ENCODE peak calls at places on chromosomes 16 and 17, in seven cellular contexts. One of them, this sample, is unnamed.

GRCh38 chr17:75209061-75209460 is 3.6 kb downstream of the NUP85 start:
- DNase-seq in ELR: no peak
- DNase-seq in nucleus accumbens: no peak
- DNase-seq in HFFc6: no peak
- DNase-seq in stimulated activated CD4-positive, alpha-beta T cell treated with anti-CD3 and anti-CD28 coated beads, TNF-alpha, amount 100 ng/mL, for 1 hour: no peak
- DNase-seq in T47D: no peak
- DNase-seq in mesenteric fat pad: no peak
- DNase-seq in this sample: no peak

GRCh38 chr16:65509172-65509571 is 387.3 kb upstream of the CDH11 start:
- DNase-seq in stimulated activated CD4-positive, alpha-beta T cell treated with anti-CD3 and anti-CD28 coated beads, TNF-alpha, amount 100 ng/mL, for 1 hour: no peak
- DNase-seq in T47D: no peak
- DNase-seq in ELR: no peak
- DNase-seq in mesenteric fat pad: no peak
- DNase-seq in HFFc6: no peak
- DNase-seq in nucleus accumbens: no peak
- DNase-seq in this sample: no peak

GRCh38 chr17:5718751-5719150 is 134.4 kb upstream of the NLRP1 start:
- DNase-seq in mesenteric fat pad: no peak
- DNase-seq in nucleus accumbens: no peak
- DNase-seq in stimulated activated CD4-positive, alpha-beta T cell treated with anti-CD3 and anti-CD28 coated beads, TNF-alpha, amount 100 ng/mL, for 1 hour: no peak
- DNase-seq in HFFc6: no peak
- DNase-seq in ELR: no peak
- DNase-seq in T47D: no peak
- DNase-seq in this sample: no peak

GRCh38 chr16:56270828-56271227 is 79.5 kb downstream of the GNAO1 start:
- DNase-seq in HFFc6: no peak
- DNase-seq in ELR: no peak
- DNase-seq in nucleus accumbens: no peak
- DNase-seq in T47D: no peak
- DNase-seq in stimulated activated CD4-positive, alpha-beta T cell treated with anti-CD3 and anti-CD28 coated beads, TNF-alpha, amount 100 ng/mL, for 1 hour: no peak
- DNase-seq in mesenteric fat pad: no peak
- DNase-seq in this sample: no peak

GRCh38 chr16:65218348-65218747 is 96.5 kb upstream of the CDH11 start:
- DNase-seq in T47D: no peak
- DNase-seq in HFFc6: no peak
- DNase-seq in ELR: no peak
- DNase-seq in stimulated activated CD4-positive, alpha-beta T cell treated with anti-CD3 and anti-CD28 coated beads, TNF-alpha, amount 100 ng/mL, for 1 hour: no peak
- DNase-seq in mesenteric fat pad: no peak
- DNase-seq in nucleus accumbens: no peak
- DNase-seq in this sample: no peak

GRCh38 chr17:45995617-45996270 is 3.3 kb upstream of the STH start:
- DNase-seq in ELR: no peak
- DNase-seq in stimulated activated CD4-positive, alpha-beta T cell treated with anti-CD3 and anti-CD28 coated beads, TNF-alpha, amount 100 ng/mL, for 1 hour: no peak
- DNase-seq in HFFc6: no peak
- DNase-seq in T47D: no peak
- DNase-seq in mesenteric fat pad: no peak
- DNase-seq in nucleus accumbens: no peak
- DNase-seq in this sample: no peak

GRCh38 chr16:72474511-72475123 is 302.7 kb upstream of the PMFBP1 start:
- DNase-seq in HFFc6: peak
- DNase-seq in ELR: peak
- DNase-seq in nucleus accumbens: no peak
- DNase-seq in T47D: peak
- DNase-seq in stimulated activated CD4-positive, alpha-beta T cell treated with anti-CD3 and anti-CD28 coated beads, TNF-alpha, amount 100 ng/mL, for 1 hour: no peak
- DNase-seq in mesenteric fat pad: no peak
- DNase-seq in this sample: no peak

GRCh38 chr17:11744696-11745095 is 146.4 kb downstream of the DNAH9 start:
- DNase-seq in mesenteric fat pad: no peak
- DNase-seq in ELR: no peak
- DNase-seq in stimulated activated CD4-positive, alpha-beta T cell treated with anti-CD3 and anti-CD28 coated beads, TNF-alpha, amount 100 ng/mL, for 1 hour: no peak
- DNase-seq in nucleus accumbens: no peak
- DNase-seq in HFFc6: no peak
- DNase-seq in T47D: no peak
- DNase-seq in this sample: no peak

GRCh38 chr16:73011926-73012325 is 36.0 kb downstream of the ZFHX3 start:
- DNase-seq in nucleus accumbens: no peak
- DNase-seq in ELR: no peak
- DNase-seq in stimulated activated CD4-positive, alpha-beta T cell treated with anti-CD3 and anti-CD28 coated beads, TNF-alpha, amount 100 ng/mL, for 1 hour: no peak
- DNase-seq in mesenteric fat pad: peak
- DNase-seq in HFFc6: no peak
- DNase-seq in T47D: peak
- DNase-seq in this sample: no peak

GRCh38 chr16:53968454-53968853 is 264.5 kb downstream of the FTO start:
- DNase-seq in HFFc6: peak
- DNase-seq in ELR: no peak
- DNase-seq in T47D: no peak
- DNase-seq in mesenteric fat pad: no peak
- DNase-seq in nucleus accumbens: no peak
- DNase-seq in stimulated activated CD4-positive, alpha-beta T cell treated with anti-CD3 and anti-CD28 coated beads, TNF-alpha, amount 100 ng/mL, for 1 hour: no peak
- DNase-seq in this sample: no peak

GRCh38 chr17:49730078-49730786 is 22.5 kb upstream of the SLC35B1 start:
- DNase-seq in mesenteric fat pad: no peak
- DNase-seq in T47D: no peak
- DNase-seq in nucleus accumbens: no peak
- DNase-seq in stimulated activated CD4-positive, alpha-beta T cell treated with anti-CD3 and anti-CD28 coated beads, TNF-alpha, amount 100 ng/mL, for 1 hour: no peak
- DNase-seq in ELR: no peak
- DNase-seq in HFFc6: peak
- DNase-seq in this sample: no peak

GRCh38 chr17:62085511-62086408 is 20.7 kb upstream of the MED13 start:
- DNase-seq in ELR: no peak
- DNase-seq in HFFc6: no peak
- DNase-seq in nucleus accumbens: no peak
- DNase-seq in stimulated activated CD4-positive, alpha-beta T cell treated with anti-CD3 and anti-CD28 coated beads, TNF-alpha, amount 100 ng/mL, for 1 hour: no peak
- DNase-seq in T47D: no peak
- DNase-seq in mesenteric fat pad: no peak
- DNase-seq in this sample: no peak

GRCh38 chr16:14650629-14651028 is 17.9 kb downstream of the BFAR start:
- DNase-seq in HFFc6: no peak
- DNase-seq in nucleus accumbens: no peak
- DNase-seq in ELR: no peak
- DNase-seq in mesenteric fat pad: no peak
- DNase-seq in T47D: no peak
- DNase-seq in stimulated activated CD4-positive, alpha-beta T cell treated with anti-CD3 and anti-CD28 coated beads, TNF-alpha, amount 100 ng/mL, for 1 hour: no peak
- DNase-seq in this sample: no peak

GRCh38 chr16:87635541-87636049 is 33.3 kb downstream of the JPH3 start:
- DNase-seq in stimulated activated CD4-positive, alpha-beta T cell treated with anti-CD3 and anti-CD28 coated beads, TNF-alpha, amount 100 ng/mL, for 1 hour: peak
- DNase-seq in T47D: peak
- DNase-seq in mesenteric fat pad: no peak
- DNase-seq in nucleus accumbens: peak
- DNase-seq in HFFc6: peak
- DNase-seq in ELR: peak
- DNase-seq in this sample: no peak

GRCh38 chr17:49259663-49260010 is 29.1 kb upstream of the PHOSPHO1 start:
- DNase-seq in HFFc6: no peak
- DNase-seq in nucleus accumbens: no peak
- DNase-seq in ELR: peak
- DNase-seq in stimulated activated CD4-positive, alpha-beta T cell treated with anti-CD3 and anti-CD28 coated beads, TNF-alpha, amount 100 ng/mL, for 1 hour: no peak
- DNase-seq in T47D: no peak
- DNase-seq in mesenteric fat pad: no peak
- DNase-seq in this sample: no peak

GRCh38 chr17:32693135-32693897 is 183.6 kb downstream of the MYO1D start:
- DNase-seq in nucleus accumbens: no peak
- DNase-seq in ELR: no peak
- DNase-seq in stimulated activated CD4-positive, alpha-beta T cell treated with anti-CD3 and anti-CD28 coated beads, TNF-alpha, amount 100 ng/mL, for 1 hour: no peak
- DNase-seq in mesenteric fat pad: no peak
- DNase-seq in HFFc6: no peak
- DNase-seq in T47D: no peak
- DNase-seq in this sample: no peak

GRCh38 chr16:88886915-88887521 is 20.6 kb upstream of the PABPN1L start:
- DNase-seq in T47D: no peak
- DNase-seq in nucleus accumbens: no peak
- DNase-seq in mesenteric fat pad: no peak
- DNase-seq in stimulated activated CD4-positive, alpha-beta T cell treated with anti-CD3 and anti-CD28 coated beads, TNF-alpha, amount 100 ng/mL, for 1 hour: no peak
- DNase-seq in ELR: no peak
- DNase-seq in HFFc6: no peak
- DNase-seq in this sample: no peak

GRCh38 chr17:50094243-50094752 is 853 bp upstream of the PDK2 start:
- DNase-seq in T47D: peak
- DNase-seq in mesenteric fat pad: peak
- DNase-seq in nucleus accumbens: peak
- DNase-seq in ELR: peak
- DNase-seq in HFFc6: peak
- DNase-seq in stimulated activated CD4-positive, alpha-beta T cell treated with anti-CD3 and anti-CD28 coated beads, TNF-alpha, amount 100 ng/mL, for 1 hour: peak
- DNase-seq in this sample: peak

GRCh38 chr17:13107726-13108235 is 90.0 kb upstream of the ELAC2 start:
- DNase-seq in mesenteric fat pad: no peak
- DNase-seq in nucleus accumbens: no peak
- DNase-seq in T47D: no peak
- DNase-seq in stimulated activated CD4-positive, alpha-beta T cell treated with anti-CD3 and anti-CD28 coated beads, TNF-alpha, amount 100 ng/mL, for 1 hour: no peak
- DNase-seq in ELR: no peak
- DNase-seq in HFFc6: no peak
- DNase-seq in this sample: no peak

GRCh38 chr16:77888786-77889185 is 100.4 kb downstream of the VAT1L start:
- DNase-seq in stimulated activated CD4-positive, alpha-beta T cell treated with anti-CD3 and anti-CD28 coated beads, TNF-alpha, amount 100 ng/mL, for 1 hour: no peak
- DNase-seq in T47D: no peak
- DNase-seq in ELR: no peak
- DNase-seq in HFFc6: no peak
- DNase-seq in nucleus accumbens: no peak
- DNase-seq in mesenteric fat pad: no peak
- DNase-seq in this sample: no peak

GRCh38 chr16:78571880-78572279 is 472.4 kb downstream of the WWOX start:
- DNase-seq in nucleus accumbens: no peak
- DNase-seq in stimulated activated CD4-positive, alpha-beta T cell treated with anti-CD3 and anti-CD28 coated beads, TNF-alpha, amount 100 ng/mL, for 1 hour: no peak
- DNase-seq in HFFc6: no peak
- DNase-seq in T47D: no peak
- DNase-seq in mesenteric fat pad: no peak
- DNase-seq in ELR: no peak
- DNase-seq in this sample: no peak

GRCh38 chr17:52158450-52159042 is at the start of gene CA10:
- DNase-seq in ELR: no peak
- DNase-seq in nucleus accumbens: no peak
- DNase-seq in mesenteric fat pad: no peak
- DNase-seq in HFFc6: no peak
- DNase-seq in T47D: no peak
- DNase-seq in stimulated activated CD4-positive, alpha-beta T cell treated with anti-CD3 and anti-CD28 coated beads, TNF-alpha, amount 100 ng/mL, for 1 hour: no peak
- DNase-seq in this sample: peak

GRCh38 chr16:53904533-53904932 is 200.6 kb downstream of the FTO start:
- DNase-seq in nucleus accumbens: no peak
- DNase-seq in stimulated activated CD4-positive, alpha-beta T cell treated with anti-CD3 and anti-CD28 coated beads, TNF-alpha, amount 100 ng/mL, for 1 hour: no peak
- DNase-seq in ELR: no peak
- DNase-seq in HFFc6: no peak
- DNase-seq in mesenteric fat pad: no peak
- DNase-seq in T47D: no peak
- DNase-seq in this sample: no peak

GRCh38 chr17:39812466-39812865 is 51.6 kb downstream of the IKZF3 start:
- DNase-seq in ELR: no peak
- DNase-seq in mesenteric fat pad: no peak
- DNase-seq in nucleus accumbens: no peak
- DNase-seq in HFFc6: no peak
- DNase-seq in stimulated activated CD4-positive, alpha-beta T cell treated with anti-CD3 and anti-CD28 coated beads, TNF-alpha, amount 100 ng/mL, for 1 hour: no peak
- DNase-seq in T47D: peak
- DNase-seq in this sample: no peak

GRCh38 chr16:19008245-19008644 is 24.5 kb downstream of the TMC7 start:
- DNase-seq in stimulated activated CD4-positive, alpha-beta T cell treated with anti-CD3 and anti-CD28 coated beads, TNF-alpha, amount 100 ng/mL, for 1 hour: no peak
- DNase-seq in mesenteric fat pad: no peak
- DNase-seq in T47D: peak
- DNase-seq in ELR: peak
- DNase-seq in HFFc6: peak
- DNase-seq in nucleus accumbens: no peak
- DNase-seq in this sample: no peak

GRCh38 chr17:42233148-42233547 is 38.9 kb upstream of the GHDC start:
- DNase-seq in ELR: peak
- DNase-seq in HFFc6: peak
- DNase-seq in nucleus accumbens: no peak
- DNase-seq in mesenteric fat pad: no peak
- DNase-seq in stimulated activated CD4-positive, alpha-beta T cell treated with anti-CD3 and anti-CD28 coated beads, TNF-alpha, amount 100 ng/mL, for 1 hour: no peak
- DNase-seq in T47D: no peak
- DNase-seq in this sample: no peak

GRCh38 chr17:692116-692515 is 22.5 kb downstream of the VPS53 start:
- DNase-seq in stimulated activated CD4-positive, alpha-beta T cell treated with anti-CD3 and anti-CD28 coated beads, TNF-alpha, amount 100 ng/mL, for 1 hour: no peak
- DNase-seq in ELR: peak
- DNase-seq in HFFc6: peak
- DNase-seq in T47D: no peak
- DNase-seq in nucleus accumbens: no peak
- DNase-seq in mesenteric fat pad: no peak
- DNase-seq in this sample: no peak

GRCh38 chr17:58263773-58264172 is 17.0 kb downstream of the MPO start:
- DNase-seq in HFFc6: no peak
- DNase-seq in stimulated activated CD4-positive, alpha-beta T cell treated with anti-CD3 and anti-CD28 coated beads, TNF-alpha, amount 100 ng/mL, for 1 hour: no peak
- DNase-seq in T47D: no peak
- DNase-seq in ELR: no peak
- DNase-seq in mesenteric fat pad: no peak
- DNase-seq in nucleus accumbens: no peak
- DNase-seq in this sample: no peak

GRCh38 chr16:8962393-8963009 is 1.2 kb downstream of the USP7 start:
- DNase-seq in ELR: no peak
- DNase-seq in nucleus accumbens: no peak
- DNase-seq in mesenteric fat pad: no peak
- DNase-seq in stimulated activated CD4-positive, alpha-beta T cell treated with anti-CD3 and anti-CD28 coated beads, TNF-alpha, amount 100 ng/mL, for 1 hour: no peak
- DNase-seq in HFFc6: no peak
- DNase-seq in T47D: peak
- DNase-seq in this sample: no peak

GRCh38 chr16:22321340-22322001 is 24.3 kb downstream of the POLR3E start:
- DNase-seq in T47D: peak
- DNase-seq in ELR: peak
- DNase-seq in nucleus accumbens: peak
- DNase-seq in mesenteric fat pad: peak
- DNase-seq in stimulated activated CD4-positive, alpha-beta T cell treated with anti-CD3 and anti-CD28 coated beads, TNF-alpha, amount 100 ng/mL, for 1 hour: peak
- DNase-seq in HFFc6: peak
- DNase-seq in this sample: peak

GRCh38 chr16:89402962-89403361 is 87.4 kb downstream of the ANKRD11 start:
- DNase-seq in ELR: peak
- DNase-seq in nucleus accumbens: no peak
- DNase-seq in mesenteric fat pad: no peak
- DNase-seq in T47D: no peak
- DNase-seq in stimulated activated CD4-positive, alpha-beta T cell treated with anti-CD3 and anti-CD28 coated beads, TNF-alpha, amount 100 ng/mL, for 1 hour: no peak
- DNase-seq in HFFc6: no peak
- DNase-seq in this sample: no peak